ENCODE peak calls at places on chromosomes 5 and 9, in six cellular contexts. V is CD8-positive, alpha-beta T cell; N is neural progenitor cell; W is Peyer's patch; D is lung; J is cardiac muscle cell. Z is an unnamed sample.
A peak's percentile ranks its signal among the peaks of the same experiment; 100 is the strongest.

GRCh38 chr5:72065751-72066255 is 41.5 kb upstream of the MAP1B start:
- DNase-seq in N (peak; percentile 88), D (no peak), J (peak; percentile 52), V (no peak), W (no peak), Z (no peak)

GRCh38 chr5:61307196-61307590 is 24.9 kb upstream of the ZSWIM6 start:
- DNase-seq in D (no peak), W (no peak), N (no peak), V (no peak), J (no peak), Z (no peak)

GRCh38 chr9:123568691-123569342 is 212.8 kb downstream of the CRB2 start:
- DNase-seq in N (no peak), D (no peak), J (no peak), W (no peak), V (no peak), Z (peak; percentile 47)

GRCh38 chr5:80620206-80620605 is 34.2 kb upstream of the MSH3 start:
- DNase-seq in D (no peak), N (no peak), W (no peak), V (no peak), J (no peak), Z (no peak)

GRCh38 chr9:85427749-85428148 is 314.0 kb downstream of the AGTPBP1 start:
- DNase-seq in W (no peak), D (no peak), J (no peak), V (no peak), N (no peak), Z (no peak)

GRCh38 chr9:74379718-74380117 is 117.4 kb upstream of the RORB start:
- DNase-seq in N (peak; percentile 70), W (no peak), J (peak; percentile 73), D (no peak), V (no peak), Z (peak; percentile 63)

GRCh38 chr9:135949666-135950134 is 11.5 kb downstream of the UBAC1 start:
- DNase-seq in V (no peak), N (no peak), W (no peak), J (no peak), D (no peak), Z (no peak)

GRCh38 chr5:59575648-59576290 is 317.8 kb downstream of the PDE4D start:
- DNase-seq in J (no peak), D (no peak), W (no peak), V (no peak), N (no peak), Z (no peak)

GRCh38 chr5:35803221-35803651 is 53.5 kb upstream of the IL7R start:
- DNase-seq in W (no peak), N (peak; percentile 90), J (peak; percentile 56), D (no peak), V (no peak), Z (peak; percentile 79)

GRCh38 chr5:154967419-154968024 is 26.6 kb downstream of the MRPL22 start:
- DNase-seq in W (no peak), V (no peak), J (peak; percentile 5), D (no peak), N (peak; percentile 4), Z (no peak)

GRCh38 chr5:72377920-72378635 is 57.9 kb downstream of the PTCD2 start:
- DNase-seq in J (no peak), W (no peak), N (peak; percentile 32), V (no peak), D (no peak), Z (no peak)

GRCh38 chr5:160175438-160176218 is 53.7 kb upstream of the FABP6 start:
- DNase-seq in J (no peak), V (no peak), N (no peak), D (no peak), W (peak; percentile 60), Z (peak; percentile 95)

GRCh38 chr9:129197978-129198736 is 20.1 kb upstream of the IER5L start:
- DNase-seq in N (no peak), D (no peak), W (peak; percentile 57), V (no peak), J (no peak), Z (peak; percentile 79)

GRCh38 chr5:999724-1000123 is 8.9 kb upstream of the NKD2 start:
- DNase-seq in D (no peak), J (no peak), V (no peak), N (no peak), W (peak; percentile 24), Z (peak; percentile 7)

GRCh38 chr5:167945542-167946384 is 345.7 kb upstream of the WWC1 start:
- DNase-seq in V (no peak), W (no peak), J (no peak), N (no peak), D (no peak), Z (peak; percentile 19)

GRCh38 chr9:17824191-17824926 is 245.5 kb downstream of the SH3GL2 start:
- DNase-seq in N (peak; percentile 46), J (peak; percentile 34), W (no peak), D (no peak), V (no peak), Z (peak; percentile 59)

GRCh38 chr5:10701567-10702039 is 59.4 kb downstream of the DAP start:
- DNase-seq in J (peak; percentile 50), V (no peak), N (peak; percentile 50), W (no peak), D (peak; percentile 36), Z (peak; percentile 58)

GRCh38 chr5:35743644-35744043 is 113.0 kb upstream of the IL7R start:
- DNase-seq in J (no peak), W (no peak), N (no peak), V (no peak), D (no peak), Z (no peak)

GRCh38 chr9:93589688-93590087 is 13.3 kb downstream of the PHF2 start:
- DNase-seq in J (peak; percentile 57), V (no peak), D (peak; percentile 25), W (peak; percentile 42), N (peak; percentile 40), Z (no peak)

GRCh38 chr9:38362912-38363588 is 29.5 kb upstream of the ALDH1B1 start:
- DNase-seq in N (peak; percentile 69), W (peak; percentile 48), D (peak; percentile 37), J (peak; percentile 69), V (no peak), Z (peak; percentile 61)

GRCh38 chr5:42858031-42858643 is 46.4 kb upstream of the SELENOP start:
- DNase-seq in J (peak; percentile 37), V (no peak), D (no peak), W (no peak), N (no peak), Z (no peak)

GRCh38 chr5:151259931-151260330 is 6.9 kb downstream of the GM2A start:
- DNase-seq in D (no peak), J (no peak), V (no peak), N (no peak), W (no peak), Z (no peak)

GRCh38 chr9:127714916-127715442 is 484 bp downstream of the PTRH1 start:
- DNase-seq in W (peak; percentile 56), D (no peak), N (peak; percentile 65), V (no peak), J (peak; percentile 31), Z (no peak)

GRCh38 chr9:127714020-127714835 is 1.2 kb downstream of the PTRH1 start:
- DNase-seq in V (no peak), N (no peak), W (no peak), J (no peak), D (no peak), Z (no peak)

GRCh38 chr9:127717766-127718165 is 1.9 kb downstream of the TTC16 start:
- DNase-seq in N (no peak), V (no peak), W (no peak), D (no peak), J (no peak), Z (no peak)

GRCh38 chr9:127716412-127716811 is 533 bp downstream of the TTC16 start:
- DNase-seq in W (no peak), D (no peak), N (no peak), V (no peak), J (no peak), Z (no peak)

GRCh38 chr9:127715443-127716337 is at the start of the genes PTRH1 and TTC16:
- DNase-seq in J (peak; percentile 97), D (peak; percentile 98), V (peak; percentile 88), W (peak; percentile 98), N (peak; percentile 99), Z (peak; percentile 98)
- H3K4me3 ChIP-seq in J (peak within 1 kb of the TSS; percentile 79), D (peak within 1 kb of the TSS; percentile 74), V (peak within 1 kb of the TSS; percentile 96), W (peak within 1 kb of the TSS; percentile 78), N (peak within 1 kb of the TSS; percentile 64), Z (peak within 1 kb of the TSS; percentile 71)

GRCh38 chr9:115367780-115368179 is 249.8 kb upstream of the TNC start:
- DNase-seq in J (no peak), W (no peak), D (no peak), N (no peak), V (no peak), Z (no peak)
- H3K27ac ChIP-seq in J (no peak overlapping the region), W (no peak overlapping the region), D (no peak overlapping the region), N (no peak overlapping the region), V (no peak overlapping the region), Z (peak overlapping the region; percentile 66)

DNA sequence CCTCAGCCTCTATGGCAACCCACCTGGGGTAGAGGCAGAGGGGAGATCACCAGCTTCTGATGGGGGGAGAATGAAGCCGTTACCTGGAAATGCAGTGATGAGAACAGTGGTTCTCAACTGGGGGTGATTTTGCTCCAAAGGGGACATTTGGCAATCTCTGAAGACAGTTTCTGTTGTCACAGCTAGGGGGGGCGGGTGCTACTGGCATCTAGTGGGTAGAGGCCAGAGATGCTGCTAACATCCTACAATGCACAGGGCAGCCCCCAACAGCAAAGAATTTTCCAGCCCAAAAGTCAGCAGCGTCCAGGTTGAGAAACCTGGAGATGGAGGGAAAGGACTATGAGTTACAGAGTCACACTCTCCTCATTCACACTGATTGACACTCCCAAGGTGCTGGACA is 84.5 kb downstream of the FGF1 start:
- DNase-seq in D (no peak), N (peak; percentile 40), W (no peak), V (no peak), J (no peak), Z (no peak)
- TF ChIP-seq CTCF in D (no peak), N (peak; percentile 40), W (no peak), V (no peak), J (no peak), Z (no peak)

GRCh38 chr5:39199335-39199734 is 20.0 kb downstream of the FYB1 start:
- DNase-seq in W (no peak), V (no peak), J (no peak), D (no peak), N (no peak), Z (no peak)
- H3K4me3 ChIP-seq in W (peak overlapping the region; percentile 30), V (peak overlapping the region; percentile 48), J (no peak overlapping the region), D (no peak overlapping the region), N (no peak overlapping the region), Z (no peak overlapping the region)

GRCh38 chr5:82413302-82414042 is 135.3 kb upstream of the RPS23 start:
- DNase-seq in J (no peak), V (no peak), N (no peak), W (no peak), D (no peak), Z (no peak)
- H3K27ac ChIP-seq in J (no peak overlapping the region), V (no peak overlapping the region), N (no peak overlapping the region), W (no peak overlapping the region), D (peak overlapping the region; percentile 57), Z (no peak overlapping the region)

DNA sequence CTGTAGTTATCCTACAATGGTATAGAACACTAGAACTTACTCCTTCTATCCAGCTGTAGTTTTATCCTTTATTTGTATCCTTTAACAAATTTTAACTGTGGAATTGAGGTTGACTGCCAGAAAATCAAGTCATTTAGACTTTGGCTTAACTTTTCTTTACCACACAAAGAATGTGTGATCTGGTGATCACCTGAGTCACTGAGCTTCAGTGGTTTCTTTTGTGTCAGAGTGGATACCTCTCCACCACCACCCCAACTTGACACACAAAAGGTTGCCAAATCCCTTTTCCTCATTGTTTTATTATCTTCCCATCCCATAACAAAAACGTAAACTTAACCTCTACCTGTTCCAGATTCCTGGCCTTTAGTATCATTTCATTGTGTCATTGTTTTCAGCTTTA is 5.5 kb downstream of the OTULIN start:
- DNase-seq in J (no peak), V (no peak), D (no peak), N (no peak), W (no peak), Z (no peak)
- TF ChIP-seq CTCF in J (no peak), V (no peak), D (no peak), N (no peak), W (no peak), Z (no peak)

GRCh38 chr9:137410891-137411249 is 12.1 kb downstream of the EXD3 start:
- DNase-seq in D (no peak), N (no peak), V (no peak), J (no peak), W (no peak), Z (no peak)
- H3K4me3 ChIP-seq in D (no peak overlapping the region), N (no peak overlapping the region), V (no peak overlapping the region), J (no peak overlapping the region), W (no peak overlapping the region), Z (no peak overlapping the region)